ENCODE peak calls at places on chromosomes 11 and 22, in seven cellular contexts. K is stomach, C is right atrium auricular region, Q is GM23248, L is cardiac muscle cell, Y is transverse colon, V is IMR-90. I is an unnamed sample.

GRCh38 chr22:45341503-45341902 is 31.8 kb downstream of the FAM118A start:
- DNase-seq in K (no peak), C (no peak), Q (no peak), L (no peak), Y (no peak), V (no peak), I (no peak)

GRCh38 chr11:109077340-109077927 is 344.6 kb upstream of the C11orf87 start:
- DNase-seq in K (no peak), C (no peak), Q (no peak), L (no peak), Y (no peak), V (no peak), I (no peak)

GRCh38 chr11:122883682-122883981 is 1.1 kb downstream of the JHY start:
- DNase-seq in K (no peak), C (no peak), Q (no peak), L (peak), Y (no peak), V (no peak), I (no peak)

GRCh38 chr11:116853461-116854073 is 16.1 kb upstream of the APOA1 start:
- DNase-seq in K (peak), C (no peak), Q (peak), L (peak), Y (peak), V (peak), I (peak)

GRCh38 chr11:88398372-88399140 is 61.0 kb upstream of the CTSC start:
- DNase-seq in K (no peak), C (no peak), Q (peak), L (peak), Y (no peak), V (peak), I (peak)

GRCh38 chr11:95229199-95230053 is 1.6 kb downstream of the SESN3 start:
- DNase-seq in K (no peak), C (no peak), Q (peak), L (peak), Y (no peak), V (peak), I (no peak)

GRCh38 chr11:62694455-62695167 is 5.3 kb upstream of the LRRN4CL start:
- DNase-seq in K (peak), C (peak), Q (peak), L (peak), Y (peak), V (peak), I (no peak)

GRCh38 chr11:11607772-11608171 is 14.0 kb downstream of the GALNT18 start:
- DNase-seq in K (no peak), C (no peak), Q (peak), L (no peak), Y (no peak), V (no peak), I (no peak)

GRCh38 chr22:23404689-23405365 is 175.3 kb downstream of the IGLL1 start:
- DNase-seq in K (peak), C (no peak), Q (peak), L (peak), Y (no peak), V (peak), I (no peak)

GRCh38 chr11:126781942-126782341 is 218.6 kb downstream of the KIRREL3 start:
- DNase-seq in K (no peak), C (no peak), Q (no peak), L (no peak), Y (no peak), V (no peak), I (no peak)

GRCh38 chr11:14249121-14249963 is 109.6 kb downstream of the RRAS2 start:
- DNase-seq in K (peak), C (peak), Q (peak), L (peak), Y (peak), V (peak), I (no peak)

GRCh38 chr11:71214553-71215371 is 37.6 kb downstream of the SHANK2 start:
- DNase-seq in K (no peak), C (no peak), Q (no peak), L (no peak), Y (no peak), V (no peak), I (no peak)

GRCh38 chr11:1453611-1454386 is 32.8 kb downstream of the MOB2 start:
- DNase-seq in K (peak), C (no peak), Q (peak), L (no peak), Y (peak), V (no peak), I (peak)

GRCh38 chr11:4713241-4713640 is 8.7 kb downstream of the MMP26 start:
- DNase-seq in K (no peak), C (no peak), Q (peak), L (no peak), Y (no peak), V (peak), I (no peak)

GRCh38 chr11:3627291-3627690 is 14.5 kb downstream of the ART5 start:
- DNase-seq in K (no peak), C (no peak), Q (peak), L (peak), Y (no peak), V (peak), I (no peak)

GRCh38 chr11:65867284-65868071 is 5.1 kb downstream of the EFEMP2 start:
- DNase-seq in K (no peak), C (no peak), Q (no peak), L (peak), Y (no peak), V (no peak), I (no peak)

GRCh38 chr11:11968511-11969280 is 39.7 kb downstream of the DKK3 start:
- DNase-seq in K (no peak), C (no peak), Q (peak), L (peak), Y (no peak), V (peak), I (no peak)

GRCh38 chr11:17738350-17739207 is 4.0 kb downstream of the KCNC1 start:
- DNase-seq in K (no peak), C (no peak), Q (no peak), L (no peak), Y (no peak), V (no peak), I (no peak)

GRCh38 chr11:77259681-77260080 is 41.8 kb downstream of the GDPD4 start:
- DNase-seq in K (no peak), C (no peak), Q (peak), L (peak), Y (no peak), V (peak), I (no peak)

GRCh38 chr11:14124345-14124744 is 161.8 kb downstream of the SPON1 start:
- DNase-seq in K (no peak), C (no peak), Q (peak), L (no peak), Y (no peak), V (no peak), I (no peak)

GRCh38 chr11:766941-767210 is 10.4 kb downstream of the GATD1 start:
- DNase-seq in K (no peak), C (no peak), Q (no peak), L (no peak), Y (no peak), V (no peak), I (no peak)

GRCh38 chr22:40634119-40634903 is 2.2 kb downstream of the MRTFA start:
- DNase-seq in K (no peak), C (peak), Q (peak), L (no peak), Y (no peak), V (no peak), I (no peak)

GRCh38 chr22:23104109-23104971 is 34.0 kb downstream of the GNAZ start:
- DNase-seq in K (no peak), C (no peak), Q (no peak), L (no peak), Y (no peak), V (no peak), I (no peak)

GRCh38 chr11:128210148-128210940 is 377.0 kb downstream of the ETS1 start:
- DNase-seq in K (no peak), C (no peak), Q (peak), L (peak), Y (peak), V (peak), I (peak)

GRCh38 chr11:134589155-134589554 is 177.1 kb upstream of the B3GAT1 start:
- DNase-seq in K (no peak), C (no peak), Q (no peak), L (no peak), Y (no peak), V (no peak), I (no peak)

GRCh38 chr22:48919187-48919590 is 908.5 kb downstream of the BRD1 start:
- DNase-seq in K (peak), C (peak), Q (no peak), L (no peak), Y (no peak), V (no peak), I (no peak)

GRCh38 chr11:75633409-75634011 is 35.3 kb downstream of the MAP6 start:
- DNase-seq in K (no peak), C (no peak), Q (no peak), L (no peak), Y (no peak), V (no peak), I (no peak)

GRCh38 chr11:110522456-110522855 is 92.7 kb downstream of the FDX1 start:
- DNase-seq in K (no peak), C (no peak), Q (peak), L (no peak), Y (no peak), V (no peak), I (no peak)

GRCh38 chr22:44566911-44567310 is 68.9 kb upstream of the RTL6 start:
- DNase-seq in K (no peak), C (no peak), Q (no peak), L (no peak), Y (no peak), V (no peak), I (no peak)

GRCh38 chr22:29071261-29072045 is 1.4 kb upstream of the KREMEN1 start:
- DNase-seq in K (peak), C (no peak), Q (peak), L (peak), Y (peak), V (peak), I (peak)
- H3K27ac ChIP-seq in K (peak), C (no peak), Q (no peak), L (no peak), Y (peak), V (no peak), I (peak)

GRCh38 chr22:24434472-24435322 is 7.3 kb downstream of the ADORA2A start:
- DNase-seq in K (peak), C (no peak), Q (peak), L (peak), Y (peak), V (no peak), I (no peak)
- H3K27ac ChIP-seq in K (peak), C (peak), Q (peak), L (no peak), Y (peak), V (no peak), I (no peak)

DNA sequence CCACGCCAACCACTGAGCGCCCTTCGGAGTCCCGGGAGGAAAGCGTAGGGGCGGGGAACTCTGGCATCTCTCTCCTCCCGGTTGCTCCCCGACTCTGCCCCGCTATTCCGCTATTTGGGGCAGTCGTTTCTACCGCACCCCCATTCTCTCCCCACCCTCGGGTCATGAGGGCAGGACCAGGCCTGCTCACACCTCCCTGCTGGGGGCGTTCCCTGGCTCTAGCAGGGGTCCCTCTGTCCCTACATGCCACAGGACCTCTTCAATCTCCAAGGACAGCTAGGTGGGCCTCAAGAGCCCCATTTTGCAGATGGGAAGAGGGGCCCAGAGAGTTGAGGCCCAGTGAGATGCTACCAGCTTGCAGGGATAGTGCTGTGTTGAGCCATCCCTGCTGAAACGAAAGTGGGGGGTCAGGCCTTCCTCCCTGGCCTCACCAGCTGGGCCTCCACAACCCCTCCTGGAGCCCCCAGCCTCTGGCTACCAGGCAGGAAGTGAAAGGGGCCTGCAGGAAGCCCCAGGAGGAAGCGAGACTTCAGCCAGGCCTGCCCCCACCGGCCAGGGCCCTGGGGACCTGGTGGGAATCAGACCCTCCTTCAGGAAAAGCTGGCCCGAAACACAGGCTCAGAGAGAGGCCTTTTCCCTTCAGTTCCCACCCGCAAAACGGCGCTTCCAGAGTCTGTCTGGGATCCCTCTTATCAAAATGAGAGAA is 5.5 kb upstream of the SHISA8 start:
- DNase-seq in K (no peak), C (no peak), Q (no peak), L (no peak), Y (peak), V (no peak), I (no peak)
- H3K27ac ChIP-seq in K (no peak), C (no peak), Q (no peak), L (no peak), Y (peak), V (no peak), I (no peak)

GRCh38 chr11:117942255-117942654 is 13.1 kb upstream of the TMPRSS13 start:
- DNase-seq in K (no peak), C (peak), Q (no peak), L (no peak), Y (no peak), V (no peak), I (no peak)

GRCh38 chr11:117946196-117946841 is 17.1 kb upstream of the TMPRSS13 start:
- DNase-seq in K (no peak), C (peak), Q (no peak), L (no peak), Y (no peak), V (no peak), I (no peak)

GRCh38 chr11:117946842-117947526 is 17.8 kb upstream of the TMPRSS13 start:
- DNase-seq in K (peak), C (peak), Q (peak), L (peak), Y (peak), V (peak), I (peak)

GRCh38 chr11:117944554-117944953 is 15.4 kb upstream of the TMPRSS13 start:
- DNase-seq in K (peak), C (no peak), Q (no peak), L (no peak), Y (no peak), V (no peak), I (no peak)

DNA sequence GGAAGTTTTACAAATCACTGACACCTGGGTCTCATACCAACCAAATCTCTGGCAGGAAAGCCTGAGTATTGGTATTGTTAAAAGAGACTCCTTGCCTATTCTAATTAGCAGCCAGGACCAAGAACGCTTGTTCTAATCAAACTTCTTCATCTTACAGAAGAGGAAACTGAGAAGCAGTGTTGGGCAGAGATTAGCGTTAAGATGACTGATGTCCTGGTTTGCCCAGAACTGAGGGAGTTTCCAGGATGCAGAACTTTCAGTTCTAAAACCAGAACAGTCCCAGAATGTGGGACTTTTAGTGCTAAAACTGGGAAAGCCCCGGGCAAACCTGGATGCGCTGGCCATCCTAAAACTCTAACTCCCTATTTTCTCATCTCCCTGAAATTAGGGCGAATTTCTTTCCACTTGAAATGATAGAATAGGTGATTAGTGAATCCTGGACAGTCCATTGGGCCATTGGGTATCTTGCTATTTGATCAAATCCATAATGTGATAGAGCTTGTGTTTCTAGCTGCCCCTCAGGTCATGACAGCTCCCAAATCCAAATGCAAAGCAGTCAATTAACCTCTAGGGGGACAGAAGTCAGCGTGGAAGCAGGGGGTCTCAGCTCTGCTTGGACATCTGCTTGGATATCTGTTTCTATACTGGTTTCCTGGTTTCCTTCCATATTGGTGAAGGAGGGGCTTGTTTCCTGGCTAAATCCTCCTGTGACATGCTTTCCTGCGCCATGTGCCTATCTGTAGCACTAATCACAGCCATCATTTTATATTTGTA is 16.0 kb upstream of the TMPRSS13 start:
- DNase-seq in K (peak), C (peak), Q (no peak), L (no peak), Y (no peak), V (no peak), I (no peak)
- H3K27ac ChIP-seq in K (no peak), C (no peak), Q (no peak), L (no peak), Y (no peak), V (no peak), I (no peak)

GRCh38 chr11:44910591-44910990 is 40.1 kb downstream of the TP53I11 start:
- DNase-seq in K (no peak), C (no peak), Q (no peak), L (no peak), Y (no peak), V (no peak), I (no peak)
- H3K27ac ChIP-seq in K (no peak), C (peak), Q (no peak), L (no peak), Y (no peak), V (no peak), I (no peak)

DNA sequence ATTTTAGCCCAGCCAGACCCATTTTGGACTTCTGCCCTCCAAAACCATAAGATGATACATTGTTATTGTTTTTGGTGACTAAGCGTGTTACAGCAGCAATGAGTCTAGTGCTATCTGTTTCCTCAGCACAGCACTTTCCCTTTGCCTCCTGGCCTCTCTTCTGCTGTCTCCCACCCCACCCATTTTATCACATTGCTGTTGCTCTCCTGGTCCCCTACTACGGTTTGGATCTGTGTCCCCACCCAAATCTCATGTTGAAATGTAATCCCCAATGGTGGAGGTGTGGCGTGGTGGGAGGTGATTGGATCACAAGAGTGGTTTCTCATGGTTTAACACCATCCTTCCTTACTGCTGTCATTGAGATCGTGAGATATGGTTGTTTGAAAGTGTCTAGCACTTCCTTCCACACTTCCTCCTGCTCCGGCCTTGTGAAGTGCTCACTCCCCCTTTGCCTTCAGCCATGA is 59.8 kb upstream of the CD82 start:
- DNase-seq in K (no peak), C (no peak), Q (peak), L (peak), Y (no peak), V (peak), I (no peak)
- H3K27ac ChIP-seq in K (no peak), C (no peak), Q (no peak), L (no peak), Y (no peak), V (no peak), I (no peak)

DNA sequence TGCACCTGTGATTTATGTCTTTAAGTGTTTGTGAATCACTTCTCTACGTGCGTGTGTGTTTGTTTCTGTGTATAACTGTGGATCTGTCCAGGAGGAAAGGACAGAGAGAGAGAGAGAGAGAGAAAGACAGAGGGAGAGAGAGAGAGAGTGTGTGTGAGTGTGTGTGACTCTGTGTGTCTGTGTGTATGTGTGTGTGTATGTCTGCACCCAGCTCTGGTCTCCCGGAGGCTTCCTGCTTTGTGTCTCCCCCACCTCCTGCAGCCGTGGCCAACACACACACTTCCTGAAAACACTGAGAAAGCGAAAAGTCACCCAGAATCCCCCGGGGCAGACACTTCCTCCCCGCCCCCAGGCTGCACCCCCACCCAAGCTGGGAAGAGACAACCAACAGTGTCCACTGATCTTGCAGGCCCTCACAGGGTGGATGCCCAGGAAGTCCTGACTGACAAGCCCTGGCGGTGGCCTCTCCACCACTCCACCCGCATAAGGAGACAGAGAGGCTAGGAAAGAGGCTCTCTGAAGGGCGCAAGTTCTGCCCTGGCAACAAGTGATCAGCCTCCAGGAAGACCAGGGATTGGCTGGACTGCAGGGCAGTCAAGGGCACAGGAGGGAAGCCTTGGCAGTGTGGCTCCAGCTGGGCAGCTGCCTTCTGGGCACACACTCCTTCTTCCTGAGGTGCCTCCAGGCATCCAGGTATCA is 30.0 kb downstream of the ARAP1 start:
- DNase-seq in K (peak), C (peak), Q (peak), L (peak), Y (peak), V (peak), I (peak)
- H3K27ac ChIP-seq in K (peak), C (peak), Q (peak), L (peak), Y (peak), V (peak), I (peak)

DNA sequence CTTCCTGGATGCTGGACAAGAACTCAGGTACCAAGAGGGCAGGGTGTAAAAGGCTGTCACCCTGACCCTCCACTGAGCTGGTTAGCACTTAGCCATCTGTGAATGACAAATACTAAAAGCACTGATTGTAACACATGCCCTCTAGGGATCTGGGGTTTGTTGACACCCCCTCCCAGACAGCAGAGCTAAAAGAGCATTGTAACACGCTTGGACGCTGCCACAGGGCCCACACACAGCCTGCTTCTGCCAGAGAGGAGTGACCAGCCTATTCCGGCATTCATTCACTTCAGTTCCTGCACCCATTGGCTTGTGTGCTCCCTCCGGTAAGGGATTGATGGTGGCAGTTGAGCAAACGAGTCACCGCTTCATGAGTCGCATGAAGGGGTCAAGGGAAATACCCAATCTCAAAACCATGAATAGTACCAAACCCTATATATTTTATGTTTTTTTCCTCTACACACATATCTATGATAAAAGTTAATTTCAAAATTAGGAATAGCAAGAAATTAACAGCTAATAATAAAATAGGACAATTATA is 15.8 kb downstream of the OR10D3 start:
- DNase-seq in K (no peak), C (no peak), Q (no peak), L (no peak), Y (no peak), V (no peak), I (no peak)
- H3K27ac ChIP-seq in K (no peak), C (no peak), Q (no peak), L (no peak), Y (no peak), V (no peak), I (no peak)

I was measured in epithelial cell of prostate.